ENCODE peak calls at places on chromosome X, in seven cellular contexts. One of them, this sample, is unnamed.

GRCh38 chrX:132227383-132228112 is 8.3 kb upstream of the RAP2C start:
- DNase-seq in suprapubic skin: peak; percentile 64
- DNase-seq in stomach: no peak
- DNase-seq in IMR-90: peak; percentile 27
- DNase-seq in hepatocyte: no peak
- DNase-seq in GM23338: no peak
- DNase-seq in transverse colon: no peak
- DNase-seq in this sample: no peak

GRCh38 chrX:16963216-16963615 is 16.8 kb downstream of the REPS2 start:
- DNase-seq in IMR-90: no peak
- DNase-seq in stomach: no peak
- DNase-seq in transverse colon: no peak
- DNase-seq in suprapubic skin: no peak
- DNase-seq in hepatocyte: no peak
- DNase-seq in GM23338: no peak
- DNase-seq in this sample: no peak

GRCh38 chrX:149910178-149910695 is 19.1 kb upstream of the HSFX4 start:
- DNase-seq in GM23338: no peak
- DNase-seq in transverse colon: no peak
- DNase-seq in hepatocyte: no peak
- DNase-seq in IMR-90: no peak
- DNase-seq in suprapubic skin: no peak
- DNase-seq in stomach: no peak
- DNase-seq in this sample: no peak

GRCh38 chrX:14673764-14674163 is 144.4 kb downstream of the GLRA2 start:
- DNase-seq in IMR-90: peak; percentile 91
- DNase-seq in stomach: no peak
- DNase-seq in hepatocyte: peak; percentile 75
- DNase-seq in suprapubic skin: no peak
- DNase-seq in GM23338: no peak
- DNase-seq in transverse colon: peak; percentile 25
- DNase-seq in this sample: peak; percentile 74

GRCh38 chrX:115650916-115651315 is 89.9 kb downstream of the PLS3 start:
- DNase-seq in GM23338: peak; percentile 57
- DNase-seq in IMR-90: peak; percentile 47
- DNase-seq in transverse colon: peak; percentile 17
- DNase-seq in stomach: peak; percentile 31
- DNase-seq in hepatocyte: peak; percentile 59
- DNase-seq in suprapubic skin: no peak
- DNase-seq in this sample: no peak

GRCh38 chrX:115268421-115268820 is 21.1 kb upstream of the LUZP4 start:
- DNase-seq in suprapubic skin: no peak
- DNase-seq in hepatocyte: peak; percentile 27
- DNase-seq in stomach: no peak
- DNase-seq in IMR-90: peak; percentile 1
- DNase-seq in GM23338: peak; percentile 57
- DNase-seq in transverse colon: no peak
- DNase-seq in this sample: no peak

GRCh38 chrX:130801901-130802300 is 101.1 kb downstream of the ENOX2 start:
- DNase-seq in transverse colon: no peak
- DNase-seq in IMR-90: peak; percentile 17
- DNase-seq in stomach: no peak
- DNase-seq in GM23338: peak; percentile 7
- DNase-seq in hepatocyte: peak; percentile 4
- DNase-seq in suprapubic skin: no peak
- DNase-seq in this sample: no peak

GRCh38 chrX:50081282-50081955 is 119.4 kb downstream of the AKAP4 start:
- DNase-seq in stomach: peak; percentile 54
- DNase-seq in GM23338: peak; percentile 43
- DNase-seq in hepatocyte: peak; percentile 37
- DNase-seq in suprapubic skin: no peak
- DNase-seq in transverse colon: peak; percentile 27
- DNase-seq in IMR-90: peak; percentile 13
- DNase-seq in this sample: no peak

GRCh38 chrX:148309413-148309812 is 191.0 kb upstream of the AFF2 start:
- DNase-seq in suprapubic skin: no peak
- DNase-seq in transverse colon: no peak
- DNase-seq in hepatocyte: no peak
- DNase-seq in IMR-90: no peak
- DNase-seq in stomach: no peak
- DNase-seq in GM23338: no peak
- DNase-seq in this sample: no peak

GRCh38 chrX:88416002-88416401 is 331.0 kb upstream of the CPXCR1 start:
- DNase-seq in stomach: no peak
- DNase-seq in GM23338: no peak
- DNase-seq in hepatocyte: no peak
- DNase-seq in IMR-90: no peak
- DNase-seq in transverse colon: no peak
- DNase-seq in suprapubic skin: no peak
- DNase-seq in this sample: no peak

GRCh38 chrX:130555757-130556156 is 154.0 kb downstream of the RBMX2 start:
- DNase-seq in stomach: no peak
- DNase-seq in hepatocyte: no peak
- DNase-seq in IMR-90: no peak
- DNase-seq in GM23338: no peak
- DNase-seq in transverse colon: no peak
- DNase-seq in suprapubic skin: no peak
- DNase-seq in this sample: no peak

GRCh38 chrX:70262952-70263567 is 3.1 kb upstream of the P2RY4 start:
- DNase-seq in stomach: no peak
- DNase-seq in IMR-90: peak; percentile 28
- DNase-seq in GM23338: peak; percentile 75
- DNase-seq in hepatocyte: peak; percentile 73
- DNase-seq in transverse colon: peak; percentile 55
- DNase-seq in suprapubic skin: no peak
- DNase-seq in this sample: peak; percentile 21

GRCh38 chrX:48961585-48962091 is 4.2 kb upstream of the OTUD5 start:
- DNase-seq in hepatocyte: peak; percentile 63
- DNase-seq in suprapubic skin: no peak
- DNase-seq in IMR-90: peak; percentile 27
- DNase-seq in GM23338: no peak
- DNase-seq in transverse colon: peak; percentile 25
- DNase-seq in stomach: no peak
- DNase-seq in this sample: no peak

GRCh38 chrX:71618303-71618721 is at the start of gene CXCR3:
- DNase-seq in suprapubic skin: no peak
- DNase-seq in transverse colon: peak; percentile 52
- DNase-seq in hepatocyte: no peak
- DNase-seq in stomach: no peak
- DNase-seq in IMR-90: no peak
- DNase-seq in GM23338: no peak
- DNase-seq in this sample: peak; percentile 79

GRCh38 chrX:11474576-11474975 is 181.4 kb downstream of the AMELX start:
- DNase-seq in IMR-90: no peak
- DNase-seq in stomach: no peak
- DNase-seq in GM23338: no peak
- DNase-seq in suprapubic skin: no peak
- DNase-seq in transverse colon: no peak
- DNase-seq in hepatocyte: no peak
- DNase-seq in this sample: no peak

GRCh38 chrX:150050387-150050786 is 112.1 kb upstream of the EOLA2 start:
- DNase-seq in stomach: no peak
- DNase-seq in IMR-90: no peak
- DNase-seq in transverse colon: no peak
- DNase-seq in GM23338: peak; percentile 4
- DNase-seq in hepatocyte: no peak
- DNase-seq in suprapubic skin: no peak
- DNase-seq in this sample: no peak

GRCh38 chrX:114051667-114052315 is 532.1 kb upstream of the HTR2C start:
- DNase-seq in hepatocyte: no peak
- DNase-seq in stomach: no peak
- DNase-seq in GM23338: no peak
- DNase-seq in suprapubic skin: no peak
- DNase-seq in IMR-90: no peak
- DNase-seq in transverse colon: no peak
- DNase-seq in this sample: no peak

GRCh38 chrX:47568656-47569295 is 7.8 kb downstream of the ARAF start:
- DNase-seq in IMR-90: no peak
- DNase-seq in transverse colon: no peak
- DNase-seq in stomach: no peak
- DNase-seq in suprapubic skin: no peak
- DNase-seq in hepatocyte: no peak
- DNase-seq in GM23338: peak; percentile 76
- DNase-seq in this sample: no peak

GRCh38 chrX:37453821-37454220 is 104.7 kb downstream of the PRRG1 start:
- DNase-seq in GM23338: no peak
- DNase-seq in transverse colon: no peak
- DNase-seq in IMR-90: no peak
- DNase-seq in stomach: no peak
- DNase-seq in hepatocyte: no peak
- DNase-seq in suprapubic skin: no peak
- DNase-seq in this sample: no peak

GRCh38 chrX:8738588-8739189 is 6.8 kb upstream of the ANOS1 start:
- DNase-seq in transverse colon: peak; percentile 22
- DNase-seq in GM23338: peak; percentile 72
- DNase-seq in IMR-90: peak; percentile 29
- DNase-seq in hepatocyte: peak; percentile 58
- DNase-seq in suprapubic skin: no peak
- DNase-seq in stomach: peak; percentile 59
- DNase-seq in this sample: no peak

GRCh38 chrX:149567621-149568417 is 18.1 kb upstream of the HSFX3 start:
- DNase-seq in transverse colon: no peak
- DNase-seq in suprapubic skin: no peak
- DNase-seq in hepatocyte: peak; percentile 3
- DNase-seq in IMR-90: no peak
- DNase-seq in GM23338: no peak
- DNase-seq in stomach: no peak
- DNase-seq in this sample: no peak

GRCh38 chrX:138191998-138192397 is 519.5 kb downstream of the FGF13 start:
- DNase-seq in GM23338: peak; percentile 61
- DNase-seq in transverse colon: no peak
- DNase-seq in IMR-90: peak; percentile 19
- DNase-seq in hepatocyte: peak; percentile 47
- DNase-seq in stomach: no peak
- DNase-seq in suprapubic skin: no peak
- DNase-seq in this sample: no peak

GRCh38 chrX:115504167-115504566 is 56.8 kb upstream of the PLS3 start:
- DNase-seq in hepatocyte: no peak
- DNase-seq in transverse colon: no peak
- DNase-seq in GM23338: no peak
- DNase-seq in stomach: no peak
- DNase-seq in IMR-90: no peak
- DNase-seq in suprapubic skin: no peak
- DNase-seq in this sample: peak; percentile 20

GRCh38 chrX:131068945-131069719 is 11.0 kb downstream of the ARHGAP36 start:
- DNase-seq in GM23338: peak; percentile 84
- DNase-seq in IMR-90: no peak
- DNase-seq in hepatocyte: peak; percentile 54
- DNase-seq in transverse colon: no peak
- DNase-seq in suprapubic skin: no peak
- DNase-seq in stomach: no peak
- DNase-seq in this sample: peak; percentile 24

GRCh38 chrX:148929686-148930085 is 429.3 kb downstream of the AFF2 start:
- DNase-seq in hepatocyte: no peak
- DNase-seq in GM23338: no peak
- DNase-seq in suprapubic skin: no peak
- DNase-seq in stomach: no peak
- DNase-seq in transverse colon: no peak
- DNase-seq in IMR-90: peak; percentile 5
- DNase-seq in this sample: no peak

GRCh38 chrX:154369453-154370299 is 4.8 kb downstream of the FLNA start:
- DNase-seq in suprapubic skin: no peak
- DNase-seq in hepatocyte: peak; percentile 89
- DNase-seq in IMR-90: peak; percentile 95
- DNase-seq in GM23338: peak; percentile 82
- DNase-seq in stomach: no peak
- DNase-seq in transverse colon: peak; percentile 64
- DNase-seq in this sample: peak; percentile 67

GRCh38 chrX:154366666-154367055 is 7.8 kb downstream of the FLNA start:
- DNase-seq in hepatocyte: no peak
- DNase-seq in GM23338: no peak
- DNase-seq in stomach: no peak
- DNase-seq in IMR-90: no peak
- DNase-seq in transverse colon: no peak
- DNase-seq in suprapubic skin: no peak
- DNase-seq in this sample: no peak

GRCh38 chrX:154368630-154369452 is 5.6 kb downstream of the FLNA start:
- DNase-seq in IMR-90: peak; percentile 90
- DNase-seq in hepatocyte: peak; percentile 87
- DNase-seq in transverse colon: peak; percentile 75
- DNase-seq in stomach: peak; percentile 61
- DNase-seq in GM23338: peak; percentile 41
- DNase-seq in suprapubic skin: peak; percentile 91
- DNase-seq in this sample: peak; percentile 80

GRCh38 chrX:154365997-154366665 is 8.3 kb downstream of the FLNA start:
- DNase-seq in suprapubic skin: no peak
- DNase-seq in IMR-90: no peak
- DNase-seq in transverse colon: no peak
- DNase-seq in hepatocyte: no peak
- DNase-seq in GM23338: no peak
- DNase-seq in stomach: no peak
- DNase-seq in this sample: no peak

GRCh38 chrX:154367474-154368308 is 6.7 kb downstream of the FLNA start:
- DNase-seq in transverse colon: no peak
- DNase-seq in hepatocyte: no peak
- DNase-seq in suprapubic skin: no peak
- DNase-seq in stomach: no peak
- DNase-seq in GM23338: no peak
- DNase-seq in IMR-90: no peak
- DNase-seq in this sample: no peak
- H3K4me3 ChIP-seq in transverse colon: no peak overlapping the region
- H3K4me3 ChIP-seq in hepatocyte: no peak overlapping the region
- H3K4me3 ChIP-seq in suprapubic skin: peak overlapping the region; percentile 67
- H3K4me3 ChIP-seq in stomach: peak overlapping the region; percentile 85
- H3K4me3 ChIP-seq in GM23338: no peak overlapping the region
- H3K4me3 ChIP-seq in IMR-90: peak overlapping the region; percentile 95
- H3K4me3 ChIP-seq in this sample: no peak overlapping the region

DNA sequence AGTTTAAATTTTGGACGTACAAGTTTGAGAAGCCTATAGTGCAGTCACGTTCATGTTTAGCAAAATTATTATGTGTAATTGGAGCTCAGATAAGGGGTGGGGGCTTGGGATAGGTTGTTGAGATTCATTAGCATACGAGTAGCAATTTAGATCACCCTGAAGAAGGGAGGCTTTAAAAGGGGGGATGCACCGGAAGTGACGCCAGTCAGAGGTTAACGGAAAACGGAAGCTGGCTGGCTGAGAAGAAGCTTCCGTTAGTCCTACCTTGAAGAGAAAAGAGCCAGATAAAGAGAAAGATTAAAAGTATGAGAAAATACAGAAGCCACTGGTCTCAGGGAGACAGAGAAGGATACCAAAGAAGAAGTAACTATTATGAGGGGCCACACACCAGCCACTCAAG is 1.1 kb upstream of the NXT2 start:
- DNase-seq in IMR-90: no peak
- DNase-seq in GM23338: no peak
- DNase-seq in transverse colon: no peak
- DNase-seq in suprapubic skin: no peak
- DNase-seq in hepatocyte: no peak
- DNase-seq in stomach: no peak
- DNase-seq in this sample: no peak
- TF ChIP-seq CTCF in IMR-90: no peak
- TF ChIP-seq CTCF in GM23338: no peak
- TF ChIP-seq CTCF in transverse colon: no peak
- TF ChIP-seq CTCF in suprapubic skin: no peak
- TF ChIP-seq CTCF in hepatocyte: no peak
- TF ChIP-seq CTCF in stomach: no peak
- TF ChIP-seq CTCF in this sample: no peak

GRCh38 chrX:154016366-154017076 is 3.2 kb downstream of the IRAK1 start:
- DNase-seq in hepatocyte: no peak
- DNase-seq in GM23338: no peak
- DNase-seq in stomach: no peak
- DNase-seq in IMR-90: no peak
- DNase-seq in suprapubic skin: no peak
- DNase-seq in transverse colon: no peak
- DNase-seq in this sample: no peak
- H3K36me3 ChIP-seq in hepatocyte: no peaks in the 10 kb centered on the region
- H3K36me3 ChIP-seq in GM23338: no peaks in the 10 kb centered on the region
- H3K36me3 ChIP-seq in stomach: no peaks in the 10 kb centered on the region
- H3K36me3 ChIP-seq in IMR-90: peaks cover 20% of the 10 kb centered on the region
- H3K36me3 ChIP-seq in suprapubic skin: peaks cover 28% of the 10 kb centered on the region
- H3K36me3 ChIP-seq in transverse colon: no peaks in the 10 kb centered on the region
- H3K36me3 ChIP-seq in this sample: peaks cover 11% of the 10 kb centered on the region

GRCh38 chrX:120014354-120015129 is 62.9 kb downstream of the RHOXF2B start:
- DNase-seq in IMR-90: no peak
- DNase-seq in GM23338: peak; percentile 32
- DNase-seq in suprapubic skin: no peak
- DNase-seq in transverse colon: no peak
- DNase-seq in hepatocyte: no peak
- DNase-seq in stomach: no peak
- DNase-seq in this sample: no peak
- H3K4me3 ChIP-seq in IMR-90: no peak overlapping the region
- H3K4me3 ChIP-seq in GM23338: peak overlapping the region; percentile 55
- H3K4me3 ChIP-seq in suprapubic skin: peak overlapping the region; percentile 38
- H3K4me3 ChIP-seq in transverse colon: no peak overlapping the region
- H3K4me3 ChIP-seq in hepatocyte: no peak overlapping the region
- H3K4me3 ChIP-seq in stomach: peak overlapping the region; percentile 42
- H3K4me3 ChIP-seq in this sample: no peak overlapping the region